ENCODE peak calls at places on chromosomes 11 and 22, in eight cellular contexts. One of them, this sample, is unnamed.

GRCh38 chr11:69854719-69855118 is 35.5 kb upstream of the FGF3 start:
- DNase-seq in cardiac muscle cell: no peak
- DNase-seq in fibroblast of the aortic adventitia: peak
- DNase-seq in H1: no peak
- DNase-seq in transverse colon: no peak
- DNase-seq in fibroblast of lung: peak
- DNase-seq in A549: peak
- DNase-seq in cardiac fibroblast: peak
- DNase-seq in this sample: peak

GRCh38 chr22:31046591-31047226 is 34.4 kb upstream of the SMTN start:
- DNase-seq in cardiac muscle cell: peak
- DNase-seq in fibroblast of the aortic adventitia: no peak
- DNase-seq in H1: no peak
- DNase-seq in transverse colon: peak
- DNase-seq in fibroblast of lung: peak
- DNase-seq in A549: no peak
- DNase-seq in cardiac fibroblast: peak
- DNase-seq in this sample: no peak

GRCh38 chr11:14322510-14322909 is 36.5 kb downstream of the RRAS2 start:
- DNase-seq in cardiac muscle cell: no peak
- DNase-seq in fibroblast of the aortic adventitia: no peak
- DNase-seq in H1: no peak
- DNase-seq in transverse colon: no peak
- DNase-seq in fibroblast of lung: no peak
- DNase-seq in A549: no peak
- DNase-seq in cardiac fibroblast: no peak
- DNase-seq in this sample: no peak

GRCh38 chr11:90426442-90426841 is 203.6 kb upstream of the CHORDC1 start:
- DNase-seq in cardiac muscle cell: no peak
- DNase-seq in fibroblast of the aortic adventitia: no peak
- DNase-seq in H1: no peak
- DNase-seq in transverse colon: no peak
- DNase-seq in fibroblast of lung: no peak
- DNase-seq in A549: no peak
- DNase-seq in cardiac fibroblast: no peak
- DNase-seq in this sample: no peak

GRCh38 chr22:27627444-27627833 is 174.1 kb downstream of the MN1 start:
- DNase-seq in cardiac muscle cell: no peak
- DNase-seq in fibroblast of the aortic adventitia: no peak
- DNase-seq in H1: no peak
- DNase-seq in transverse colon: no peak
- DNase-seq in fibroblast of lung: no peak
- DNase-seq in A549: peak
- DNase-seq in cardiac fibroblast: peak
- DNase-seq in this sample: no peak

GRCh38 chr11:134418119-134418840 is 6.2 kb upstream of the B3GAT1 start:
- DNase-seq in cardiac muscle cell: peak
- DNase-seq in fibroblast of the aortic adventitia: peak
- DNase-seq in H1: no peak
- DNase-seq in transverse colon: no peak
- DNase-seq in fibroblast of lung: peak
- DNase-seq in A549: peak
- DNase-seq in cardiac fibroblast: peak
- DNase-seq in this sample: no peak

GRCh38 chr11:79472736-79473536 is 32.1 kb upstream of the TENM4 start:
- DNase-seq in cardiac muscle cell: no peak
- DNase-seq in fibroblast of the aortic adventitia: no peak
- DNase-seq in H1: peak
- DNase-seq in transverse colon: no peak
- DNase-seq in fibroblast of lung: no peak
- DNase-seq in A549: no peak
- DNase-seq in cardiac fibroblast: no peak
- DNase-seq in this sample: no peak

GRCh38 chr22:44842417-44842816 is 90.0 kb downstream of the ARHGAP8 start:
- DNase-seq in cardiac muscle cell: no peak
- DNase-seq in fibroblast of the aortic adventitia: no peak
- DNase-seq in H1: no peak
- DNase-seq in transverse colon: no peak
- DNase-seq in fibroblast of lung: no peak
- DNase-seq in A549: no peak
- DNase-seq in cardiac fibroblast: no peak
- DNase-seq in this sample: no peak

GRCh38 chr11:48044577-48044976 is 64.2 kb downstream of the PTPRJ start:
- DNase-seq in cardiac muscle cell: no peak
- DNase-seq in fibroblast of the aortic adventitia: no peak
- DNase-seq in H1: no peak
- DNase-seq in transverse colon: no peak
- DNase-seq in fibroblast of lung: no peak
- DNase-seq in A549: no peak
- DNase-seq in cardiac fibroblast: no peak
- DNase-seq in this sample: no peak

GRCh38 chr11:22302368-22302767 is 35.8 kb upstream of the SLC17A6 start:
- DNase-seq in cardiac muscle cell: no peak
- DNase-seq in fibroblast of the aortic adventitia: no peak
- DNase-seq in H1: no peak
- DNase-seq in transverse colon: no peak
- DNase-seq in fibroblast of lung: no peak
- DNase-seq in A549: no peak
- DNase-seq in cardiac fibroblast: no peak
- DNase-seq in this sample: no peak

GRCh38 chr11:10373340-10373739 is 68.5 kb downstream of the ADM start:
- DNase-seq in cardiac muscle cell: no peak
- DNase-seq in fibroblast of the aortic adventitia: peak
- DNase-seq in H1: peak
- DNase-seq in transverse colon: no peak
- DNase-seq in fibroblast of lung: peak
- DNase-seq in A549: no peak
- DNase-seq in cardiac fibroblast: peak
- DNase-seq in this sample: no peak

GRCh38 chr11:33160147-33160546 is 1.1 kb downstream of the CSTF3 start:
- DNase-seq in cardiac muscle cell: no peak
- DNase-seq in fibroblast of the aortic adventitia: peak
- DNase-seq in H1: no peak
- DNase-seq in transverse colon: no peak
- DNase-seq in fibroblast of lung: peak
- DNase-seq in A549: peak
- DNase-seq in cardiac fibroblast: peak
- DNase-seq in this sample: no peak

DNA sequence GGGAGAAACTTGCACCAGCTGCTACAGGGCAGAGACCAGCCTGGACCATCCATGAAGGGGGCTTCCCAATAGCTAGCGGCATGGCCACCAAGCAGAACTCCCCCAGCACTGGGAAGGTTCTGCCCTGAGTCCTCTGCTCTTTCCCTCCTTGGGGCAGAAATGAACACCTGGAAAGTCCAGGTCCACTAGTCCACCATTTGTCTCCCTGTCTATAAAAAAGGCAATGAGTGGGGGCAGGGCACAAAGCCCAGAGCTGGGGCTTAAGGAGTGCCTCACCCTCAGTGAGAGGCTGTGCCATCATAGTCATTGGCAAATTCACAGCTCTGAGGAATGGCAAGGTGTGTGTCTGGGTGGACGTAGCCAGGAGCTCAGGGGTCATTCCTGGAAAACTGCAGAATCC is 420.3 kb downstream of the SOX6 start:
- DNase-seq in cardiac muscle cell: no peak
- DNase-seq in fibroblast of the aortic adventitia: no peak
- DNase-seq in H1: peak
- DNase-seq in transverse colon: no peak
- DNase-seq in fibroblast of lung: no peak
- DNase-seq in A549: no peak
- DNase-seq in cardiac fibroblast: no peak
- DNase-seq in this sample: no peak
- TF ChIP-seq CTCF in cardiac muscle cell: no peak
- TF ChIP-seq CTCF in fibroblast of the aortic adventitia: no peak
- TF ChIP-seq CTCF in H1: no peak
- TF ChIP-seq CTCF in transverse colon: no peak
- TF ChIP-seq CTCF in fibroblast of lung: no peak
- TF ChIP-seq CTCF in A549: no peak
- TF ChIP-seq CTCF in cardiac fibroblast: no peak
- TF ChIP-seq CTCF in this sample: no peak

GRCh38 chr11:9211322-9211721 is 53.8 kb downstream of the DENND5A start:
- DNase-seq in cardiac muscle cell: no peak
- DNase-seq in fibroblast of the aortic adventitia: no peak
- DNase-seq in H1: no peak
- DNase-seq in transverse colon: no peak
- DNase-seq in fibroblast of lung: no peak
- DNase-seq in A549: no peak
- DNase-seq in cardiac fibroblast: no peak
- DNase-seq in this sample: no peak
- TF ChIP-seq CTCF in cardiac muscle cell: no peak
- TF ChIP-seq CTCF in fibroblast of the aortic adventitia: no peak
- TF ChIP-seq CTCF in H1: no peak
- TF ChIP-seq CTCF in transverse colon: no peak
- TF ChIP-seq CTCF in fibroblast of lung: no peak
- TF ChIP-seq CTCF in A549: no peak
- TF ChIP-seq CTCF in cardiac fibroblast: no peak
- TF ChIP-seq CTCF in this sample: no peak

GRCh38 chr22:19571995-19572394 is 47.8 kb upstream of the CLDN5 start:
- DNase-seq in cardiac muscle cell: no peak
- DNase-seq in fibroblast of the aortic adventitia: peak
- DNase-seq in H1: no peak
- DNase-seq in transverse colon: no peak
- DNase-seq in fibroblast of lung: no peak
- DNase-seq in A549: no peak
- DNase-seq in cardiac fibroblast: no peak
- DNase-seq in this sample: no peak
- TF ChIP-seq CTCF in cardiac muscle cell: no peak
- TF ChIP-seq CTCF in fibroblast of the aortic adventitia: no peak
- TF ChIP-seq CTCF in H1: no peak
- TF ChIP-seq CTCF in transverse colon: no peak
- TF ChIP-seq CTCF in fibroblast of lung: no peak
- TF ChIP-seq CTCF in A549: no peak
- TF ChIP-seq CTCF in cardiac fibroblast: no peak
- TF ChIP-seq CTCF in this sample: no peak

GRCh38 chr11:66330931-66331330 is 5.3 kb downstream of the RIN1 start:
- DNase-seq in cardiac muscle cell: no peak
- DNase-seq in fibroblast of the aortic adventitia: no peak
- DNase-seq in H1: no peak
- DNase-seq in transverse colon: no peak
- DNase-seq in fibroblast of lung: no peak
- DNase-seq in A549: no peak
- DNase-seq in cardiac fibroblast: no peak
- DNase-seq in this sample: no peak
- TF ChIP-seq CTCF in cardiac muscle cell: no peak
- TF ChIP-seq CTCF in fibroblast of the aortic adventitia: no peak
- TF ChIP-seq CTCF in H1: no peak
- TF ChIP-seq CTCF in transverse colon: no peak
- TF ChIP-seq CTCF in fibroblast of lung: no peak
- TF ChIP-seq CTCF in A549: no peak
- TF ChIP-seq CTCF in cardiac fibroblast: no peak
- TF ChIP-seq CTCF in this sample: no peak

GRCh38 chr22:35400335-35400680 is 368 bp downstream of the MCM5 start:
- DNase-seq in cardiac muscle cell: peak
- DNase-seq in fibroblast of the aortic adventitia: no peak
- DNase-seq in H1: no peak
- DNase-seq in transverse colon: no peak
- DNase-seq in fibroblast of lung: no peak
- DNase-seq in A549: no peak
- DNase-seq in cardiac fibroblast: no peak
- DNase-seq in this sample: no peak
- TF ChIP-seq CTCF in cardiac muscle cell: no peak
- TF ChIP-seq CTCF in fibroblast of the aortic adventitia: no peak
- TF ChIP-seq CTCF in H1: no peak
- TF ChIP-seq CTCF in transverse colon: no peak
- TF ChIP-seq CTCF in fibroblast of lung: no peak
- TF ChIP-seq CTCF in A549: no peak
- TF ChIP-seq CTCF in cardiac fibroblast: no peak
- TF ChIP-seq CTCF in this sample: no peak

GRCh38 chr11:119103793-119104192 is 2.1 kb upstream of the DPAGT1 start:
- DNase-seq in cardiac muscle cell: no peak
- DNase-seq in fibroblast of the aortic adventitia: no peak
- DNase-seq in H1: no peak
- DNase-seq in transverse colon: no peak
- DNase-seq in fibroblast of lung: no peak
- DNase-seq in A549: no peak
- DNase-seq in cardiac fibroblast: no peak
- DNase-seq in this sample: no peak
- TF ChIP-seq CTCF in cardiac muscle cell: no peak
- TF ChIP-seq CTCF in fibroblast of the aortic adventitia: no peak
- TF ChIP-seq CTCF in H1: no peak
- TF ChIP-seq CTCF in transverse colon: no peak
- TF ChIP-seq CTCF in fibroblast of lung: no peak
- TF ChIP-seq CTCF in A549: no peak
- TF ChIP-seq CTCF in cardiac fibroblast: no peak
- TF ChIP-seq CTCF in this sample: no peak